ENCODE peak calls at places on chromosomes 4 and X, in four cellular contexts. V, T, F and R are unnamed samples.

GRCh38 chr4:17502764-17503163 is 9.1 kb downstream of the QDPR start:
- DNase-seq in V (peak), T (no peak), F (no peak), R (no peak)

GRCh38 chr4:15513545-15513944 is 43.9 kb downstream of the CC2D2A start:
- DNase-seq in V (no peak), T (no peak), F (no peak), R (no peak)

GRCh38 chrX:10467793-10468192 is 152.6 kb downstream of the MID1 start:
- DNase-seq in V (peak), T (no peak), F (no peak), R (no peak)

GRCh38 chrX:41352329-41352801 is 18.4 kb downstream of the DDX3X start:
- DNase-seq in V (no peak), T (no peak), F (no peak), R (no peak)

GRCh38 chr4:6703786-6704185 is 5.9 kb downstream of the MRFAP1L1 start:
- DNase-seq in V (no peak), T (no peak), F (no peak), R (no peak)

GRCh38 chrX:101530944-101531343 is 19.4 kb upstream of the ARMCX1 start:
- DNase-seq in V (peak), T (no peak), F (no peak), R (no peak)

GRCh38 chr4:108072300-108072699 is 82.6 kb downstream of the HADH start:
- DNase-seq in V (no peak), T (no peak), F (no peak), R (no peak)

GRCh38 chr4:2102045-2102883 is 43.1 kb downstream of the NAT8L start:
- DNase-seq in V (no peak), T (no peak), F (no peak), R (no peak)

GRCh38 chrX:138917781-138918180 is 206.3 kb upstream of the FGF13 start:
- DNase-seq in V (peak), T (no peak), F (no peak), R (no peak)

GRCh38 chr4:25863347-25863784 is 578 bp upstream of the SEL1L3 start:
- DNase-seq in V (no peak), T (no peak), F (no peak), R (no peak)

GRCh38 chr4:30825008-30825765 is 105.0 kb downstream of the PCDH7 start:
- DNase-seq in V (no peak), T (no peak), F (no peak), R (no peak)

GRCh38 chr4:47525154-47525819 is 40.2 kb downstream of the ATP10D start:
- DNase-seq in V (peak), T (peak), F (peak), R (peak)

GRCh38 chr4:146099585-146099984 is 75.9 kb upstream of the LSM6 start:
- DNase-seq in V (no peak), T (no peak), F (no peak), R (no peak)

GRCh38 chr4:146095867-146096266 is 79.7 kb upstream of the LSM6 start:
- DNase-seq in V (no peak), T (no peak), F (no peak), R (no peak)

GRCh38 chr4:146096374-146096773 is 79.1 kb upstream of the LSM6 start:
- DNase-seq in V (no peak), T (no peak), F (no peak), R (no peak)

GRCh38 chr4:146098397-146098796 is 77.1 kb upstream of the LSM6 start:
- DNase-seq in V (no peak), T (no peak), F (no peak), R (no peak)

GRCh38 chr4:146098978-146099377 is 76.5 kb upstream of the LSM6 start:
- DNase-seq in V (no peak), T (no peak), F (no peak), R (no peak)
- H3K4me3 ChIP-seq in V (no peak), T (no peak), F (no peak), R (no peak)

DNA sequence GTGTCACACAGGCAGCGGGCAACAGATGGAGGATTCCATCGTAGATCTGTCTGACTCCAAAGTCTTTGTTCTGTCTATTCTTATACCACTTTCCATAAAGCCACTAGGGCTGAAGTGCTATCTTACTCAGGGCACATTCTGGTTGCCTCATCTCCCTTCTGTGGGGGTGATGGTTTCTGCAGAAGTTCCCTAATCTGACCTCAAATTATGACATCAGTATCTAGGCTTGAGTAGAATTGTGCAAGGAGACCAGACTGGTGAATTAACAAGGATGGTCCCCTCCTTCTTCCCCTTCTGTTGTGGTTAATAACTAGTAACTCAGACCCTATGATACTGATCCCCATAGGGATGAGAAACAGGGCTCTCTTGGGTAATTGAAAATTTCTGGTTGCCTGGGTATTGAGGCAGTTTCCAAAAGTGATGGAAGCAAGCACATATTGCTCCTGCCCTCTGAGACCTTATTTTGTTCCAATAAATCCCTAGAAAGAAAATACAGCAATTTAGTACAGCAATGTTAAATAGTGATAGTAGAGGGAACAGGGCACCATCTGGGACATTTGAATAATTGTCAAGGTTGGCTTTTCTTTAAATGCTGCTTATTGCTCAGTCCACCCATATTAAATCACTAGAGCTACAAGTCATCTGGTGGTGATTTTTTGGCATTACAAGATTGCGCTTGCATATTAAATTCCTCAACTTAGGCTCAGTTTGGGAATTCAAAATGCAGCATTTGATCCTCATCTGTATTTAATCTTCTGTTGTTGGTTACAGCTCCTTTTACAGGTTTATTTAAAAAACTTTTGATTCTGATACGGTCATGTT is 57.3 kb upstream of the AP1S2 start:
- DNase-seq in V (peak), T (no peak), F (no peak), R (no peak)
- H3K4me3 ChIP-seq in V (no peak), T (no peak), F (no peak), R (no peak)

GRCh38 chr4:73872331-73873108 is 3.3 kb downstream of the CXCL1 start:
- DNase-seq in V (peak), T (no peak), F (no peak), R (no peak)
- H3K4me3 ChIP-seq in V (no peak), T (no peak), F (no peak), R (no peak)

GRCh38 chr4:158770671-158771070 is 1.8 kb downstream of the FNIP2 start:
- DNase-seq in V (no peak), T (no peak), F (no peak), R (no peak)
- H3K4me3 ChIP-seq in V (no peak), T (no peak), F (no peak), R (no peak)

DNA sequence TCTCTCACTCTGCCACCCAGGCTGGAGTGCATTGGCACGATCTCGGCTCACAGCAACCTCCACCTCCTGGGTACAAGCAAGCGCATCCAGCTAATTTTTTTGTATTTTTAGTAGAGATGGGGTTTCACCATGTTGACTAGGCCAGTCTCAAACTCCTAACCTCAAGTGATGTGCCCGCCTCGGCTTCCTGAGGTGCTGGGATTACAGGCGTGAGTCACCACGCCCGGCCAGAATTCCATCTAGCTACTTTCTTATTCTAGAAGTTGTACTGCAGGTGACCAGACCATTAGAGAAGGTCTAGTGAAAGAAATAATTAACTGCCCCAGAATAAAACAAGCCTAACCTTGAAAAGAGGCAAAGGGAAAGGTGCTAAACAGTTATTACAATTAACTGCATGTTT is 2.2 kb downstream of the LRBA start:
- DNase-seq in V (no peak), T (peak), F (no peak), R (no peak)
- H3K4me3 ChIP-seq in V (no peak), T (peak), F (no peak), R (peak)